ENCODE peak calls at places on chromosomes 7 and 10, in four cellular contexts. E is AG04449, P is mammary epithelial cell, U is colonic mucosa. R is an unnamed sample.

GRCh38 chr10:132679217-132679595 is 106.7 kb downstream of the NKX6-2 start:
- DNase-seq in E (no peak), P (no peak), U (no peak), R (no peak)

GRCh38 chr7:136868496-136869005 is at the start of gene CHRM2:
- DNase-seq in E (no peak), P (peak; percentile 31), U (no peak), R (no peak)

GRCh38 chr10:35460852-35461460 is 124.6 kb downstream of the CCNY start:
- DNase-seq in E (no peak), P (no peak), U (no peak), R (no peak)

GRCh38 chr7:89837515-89837914 is 316.8 kb upstream of the STEAP1 start:
- DNase-seq in E (no peak), P (peak; percentile 5), U (no peak), R (no peak)

GRCh38 chr10:86968271-86968993 is at the start of gene ADIRF:
- DNase-seq in E (no peak), P (peak; percentile 86), U (peak; percentile 82), R (no peak)

GRCh38 chr10:11799736-11800080 is 23.4 kb upstream of the PROSER2 start:
- DNase-seq in E (no peak), P (no peak), U (no peak), R (no peak)

GRCh38 chr7:65840446-65840845 is 32.4 kb upstream of the VKORC1L1 start:
- DNase-seq in E (no peak), P (no peak), U (peak; percentile 34), R (no peak)

GRCh38 chr7:22723171-22723601 is 3.8 kb upstream of the IL6 start:
- DNase-seq in E (no peak), P (no peak), U (peak; percentile 46), R (no peak)

GRCh38 chr7:9250876-9251275 is 817.5 kb downstream of the NXPH1 start:
- DNase-seq in E (no peak), P (no peak), U (no peak), R (no peak)

GRCh38 chr7:1855396-1856160 is 185.5 kb downstream of the ELFN1 start:
- DNase-seq in E (no peak), P (no peak), U (no peak), R (no peak)

GRCh38 chr10:119781498-119781897 is 55.6 kb downstream of the INPP5F start:
- DNase-seq in E (no peak), P (no peak), U (no peak), R (no peak)

GRCh38 chr10:119786117-119786769 is 60.4 kb downstream of the INPP5F start:
- DNase-seq in E (no peak), P (no peak), U (no peak), R (no peak)

GRCh38 chr10:119783665-119784027 is 57.8 kb downstream of the INPP5F start:
- DNase-seq in E (no peak), P (no peak), U (no peak), R (no peak)

GRCh38 chr10:119780879-119781480 is 55.1 kb downstream of the INPP5F start:
- DNase-seq in E (no peak), P (no peak), U (no peak), R (no peak)

GRCh38 chr10:119782981-119783664 is 57.3 kb downstream of the INPP5F start:
- DNase-seq in E (no peak), P (no peak), U (no peak), R (no peak)
- H3K4me3 ChIP-seq in E (no peak overlapping the region), P (no peak overlapping the region), U (no peak overlapping the region), R (no peak overlapping the region)

GRCh38 chr7:47893238-47893637 is 55.0 kb downstream of the PKD1L1 start:
- DNase-seq in E (no peak), P (no peak), U (no peak), R (no peak)
- TF ChIP-seq CTCF in E (peak; percentile 26), P (no peak), U (no peak), R (peak; percentile 64)

GRCh38 chr7:99623091-99623693 is 6.4 kb downstream of the ZSCAN25 start:
- DNase-seq in E (no peak), P (peak; percentile 90), U (no peak), R (no peak)

GRCh38 chr7:99624487-99624886 is 7.7 kb downstream of the ZSCAN25 start:
- DNase-seq in E (no peak), P (no peak), U (no peak), R (no peak)

GRCh38 chr7:99625321-99625720 is 8.6 kb downstream of the ZSCAN25 start:
- DNase-seq in E (no peak), P (no peak), U (no peak), R (no peak)

GRCh38 chr7:99622596-99622995 is 5.8 kb downstream of the ZSCAN25 start:
- DNase-seq in E (no peak), P (peak; percentile 72), U (no peak), R (no peak)

GRCh38 chr7:99623702-99624447 is 7.1 kb downstream of the ZSCAN25 start:
- DNase-seq in E (no peak), P (no peak), U (no peak), R (no peak)
- H3K4me3 ChIP-seq in E (no peak overlapping the region), P (no peak overlapping the region), U (no peak overlapping the region), R (no peak overlapping the region)

GRCh38 chr10:94567714-94568520 is 22.3 kb downstream of the HELLS start:
- DNase-seq in E (no peak), P (peak; percentile 4), U (no peak), R (no peak)
- TF ChIP-seq CTCF in E (no peak), P (no peak), U (no peak), R (no peak)